ENCODE peak calls at places on chromosomes 6 and 20, in six cellular contexts. One of them, this sample, is unnamed.

GRCh38 chr6:17086469-17086868 is 15.4 kb upstream of the STMND1 start:
- DNase-seq in lower lobe of right lung: no peak
- DNase-seq in stimulated activated CD4-positive, alpha-beta T cell treated with anti-CD3 and anti-CD28 coated beads, TNF-alpha, amount 100 ng/mL, for 4 hours: no peak
- DNase-seq in HFFc6: peak
- DNase-seq in Daoy: peak
- DNase-seq in HFF-Myc: peak
- DNase-seq in this sample: peak

GRCh38 chr6:17021539-17021889 is 80.3 kb upstream of the STMND1 start:
- DNase-seq in lower lobe of right lung: no peak
- DNase-seq in stimulated activated CD4-positive, alpha-beta T cell treated with anti-CD3 and anti-CD28 coated beads, TNF-alpha, amount 100 ng/mL, for 4 hours: no peak
- DNase-seq in HFFc6: no peak
- DNase-seq in Daoy: no peak
- DNase-seq in HFF-Myc: no peak
- DNase-seq in this sample: no peak

GRCh38 chr6:106114492-106114891 is 28.4 kb downstream of the PRDM1 start:
- DNase-seq in lower lobe of right lung: no peak
- DNase-seq in stimulated activated CD4-positive, alpha-beta T cell treated with anti-CD3 and anti-CD28 coated beads, TNF-alpha, amount 100 ng/mL, for 4 hours: no peak
- DNase-seq in HFFc6: no peak
- DNase-seq in Daoy: no peak
- DNase-seq in HFF-Myc: no peak
- DNase-seq in this sample: no peak

GRCh38 chr6:33237731-33238130 is 29.4 kb downstream of the RING1 start:
- DNase-seq in lower lobe of right lung: no peak
- DNase-seq in stimulated activated CD4-positive, alpha-beta T cell treated with anti-CD3 and anti-CD28 coated beads, TNF-alpha, amount 100 ng/mL, for 4 hours: no peak
- DNase-seq in HFFc6: no peak
- DNase-seq in Daoy: no peak
- DNase-seq in HFF-Myc: no peak
- DNase-seq in this sample: no peak

GRCh38 chr6:151807513-151808330 is at the start of gene ESR1:
- DNase-seq in lower lobe of right lung: peak
- DNase-seq in stimulated activated CD4-positive, alpha-beta T cell treated with anti-CD3 and anti-CD28 coated beads, TNF-alpha, amount 100 ng/mL, for 4 hours: no peak
- DNase-seq in HFFc6: no peak
- DNase-seq in Daoy: peak
- DNase-seq in HFF-Myc: no peak
- DNase-seq in this sample: no peak

GRCh38 chr20:61683721-61684120 is 382.0 kb downstream of the TAF4 start:
- DNase-seq in lower lobe of right lung: no peak
- DNase-seq in stimulated activated CD4-positive, alpha-beta T cell treated with anti-CD3 and anti-CD28 coated beads, TNF-alpha, amount 100 ng/mL, for 4 hours: no peak
- DNase-seq in HFFc6: no peak
- DNase-seq in Daoy: no peak
- DNase-seq in HFF-Myc: no peak
- DNase-seq in this sample: no peak

GRCh38 chr6:13462380-13463326 is 24.7 kb downstream of the GFOD1 start:
- DNase-seq in lower lobe of right lung: no peak
- DNase-seq in stimulated activated CD4-positive, alpha-beta T cell treated with anti-CD3 and anti-CD28 coated beads, TNF-alpha, amount 100 ng/mL, for 4 hours: no peak
- DNase-seq in HFFc6: no peak
- DNase-seq in Daoy: peak
- DNase-seq in HFF-Myc: no peak
- DNase-seq in this sample: no peak

GRCh38 chr6:89689732-89690131 is 51.2 kb upstream of the LYRM2 start:
- DNase-seq in lower lobe of right lung: no peak
- DNase-seq in stimulated activated CD4-positive, alpha-beta T cell treated with anti-CD3 and anti-CD28 coated beads, TNF-alpha, amount 100 ng/mL, for 4 hours: no peak
- DNase-seq in HFFc6: no peak
- DNase-seq in Daoy: no peak
- DNase-seq in HFF-Myc: no peak
- DNase-seq in this sample: peak

GRCh38 chr6:156699017-156699421 is 78.2 kb upstream of the ARID1B start:
- DNase-seq in lower lobe of right lung: no peak
- DNase-seq in stimulated activated CD4-positive, alpha-beta T cell treated with anti-CD3 and anti-CD28 coated beads, TNF-alpha, amount 100 ng/mL, for 4 hours: no peak
- DNase-seq in HFFc6: peak
- DNase-seq in Daoy: peak
- DNase-seq in HFF-Myc: peak
- DNase-seq in this sample: no peak

GRCh38 chr6:42971746-42972327 is 7.1 kb downstream of the PEX6 start:
- DNase-seq in lower lobe of right lung: no peak
- DNase-seq in stimulated activated CD4-positive, alpha-beta T cell treated with anti-CD3 and anti-CD28 coated beads, TNF-alpha, amount 100 ng/mL, for 4 hours: no peak
- DNase-seq in HFFc6: no peak
- DNase-seq in Daoy: no peak
- DNase-seq in HFF-Myc: no peak
- DNase-seq in this sample: no peak

GRCh38 chr6:16286151-16286522 is 47.8 kb downstream of the GMPR start:
- DNase-seq in lower lobe of right lung: no peak
- DNase-seq in stimulated activated CD4-positive, alpha-beta T cell treated with anti-CD3 and anti-CD28 coated beads, TNF-alpha, amount 100 ng/mL, for 4 hours: no peak
- DNase-seq in HFFc6: no peak
- DNase-seq in Daoy: peak
- DNase-seq in HFF-Myc: peak
- DNase-seq in this sample: peak

GRCh38 chr20:32521780-32522524 is 63.2 kb downstream of the NOL4L start:
- DNase-seq in lower lobe of right lung: peak
- DNase-seq in stimulated activated CD4-positive, alpha-beta T cell treated with anti-CD3 and anti-CD28 coated beads, TNF-alpha, amount 100 ng/mL, for 4 hours: peak
- DNase-seq in HFFc6: peak
- DNase-seq in Daoy: peak
- DNase-seq in HFF-Myc: peak
- DNase-seq in this sample: no peak

GRCh38 chr6:48068326-48069191 is 42.4 kb downstream of the PTCHD4 start:
- DNase-seq in lower lobe of right lung: no peak
- DNase-seq in stimulated activated CD4-positive, alpha-beta T cell treated with anti-CD3 and anti-CD28 coated beads, TNF-alpha, amount 100 ng/mL, for 4 hours: no peak
- DNase-seq in HFFc6: no peak
- DNase-seq in Daoy: peak
- DNase-seq in HFF-Myc: no peak
- DNase-seq in this sample: no peak

GRCh38 chr6:89989742-89990141 is 95.5 kb downstream of the GJA10 start:
- DNase-seq in lower lobe of right lung: no peak
- DNase-seq in stimulated activated CD4-positive, alpha-beta T cell treated with anti-CD3 and anti-CD28 coated beads, TNF-alpha, amount 100 ng/mL, for 4 hours: no peak
- DNase-seq in HFFc6: peak
- DNase-seq in Daoy: no peak
- DNase-seq in HFF-Myc: no peak
- DNase-seq in this sample: no peak

GRCh38 chr6:25360611-25361010 is 81.4 kb downstream of the CARMIL1 start:
- DNase-seq in lower lobe of right lung: no peak
- DNase-seq in stimulated activated CD4-positive, alpha-beta T cell treated with anti-CD3 and anti-CD28 coated beads, TNF-alpha, amount 100 ng/mL, for 4 hours: no peak
- DNase-seq in HFFc6: peak
- DNase-seq in Daoy: peak
- DNase-seq in HFF-Myc: no peak
- DNase-seq in this sample: no peak

GRCh38 chr6:124870611-124871201 is 91.5 kb upstream of the RNF217 start:
- DNase-seq in lower lobe of right lung: no peak
- DNase-seq in stimulated activated CD4-positive, alpha-beta T cell treated with anti-CD3 and anti-CD28 coated beads, TNF-alpha, amount 100 ng/mL, for 4 hours: no peak
- DNase-seq in HFFc6: peak
- DNase-seq in Daoy: peak
- DNase-seq in HFF-Myc: peak
- DNase-seq in this sample: peak

GRCh38 chr20:9485614-9486325 is 28.6 kb upstream of the LAMP5 start:
- DNase-seq in lower lobe of right lung: no peak
- DNase-seq in stimulated activated CD4-positive, alpha-beta T cell treated with anti-CD3 and anti-CD28 coated beads, TNF-alpha, amount 100 ng/mL, for 4 hours: no peak
- DNase-seq in HFFc6: no peak
- DNase-seq in Daoy: no peak
- DNase-seq in HFF-Myc: peak
- DNase-seq in this sample: no peak

GRCh38 chr6:157759028-157759427 is 64.0 kb upstream of the SNX9 start:
- DNase-seq in lower lobe of right lung: no peak
- DNase-seq in stimulated activated CD4-positive, alpha-beta T cell treated with anti-CD3 and anti-CD28 coated beads, TNF-alpha, amount 100 ng/mL, for 4 hours: no peak
- DNase-seq in HFFc6: no peak
- DNase-seq in Daoy: peak
- DNase-seq in HFF-Myc: no peak
- DNase-seq in this sample: no peak

GRCh38 chr6:148497256-148497655 is 154.6 kb downstream of the SASH1 start:
- DNase-seq in lower lobe of right lung: no peak
- DNase-seq in stimulated activated CD4-positive, alpha-beta T cell treated with anti-CD3 and anti-CD28 coated beads, TNF-alpha, amount 100 ng/mL, for 4 hours: no peak
- DNase-seq in HFFc6: peak
- DNase-seq in Daoy: peak
- DNase-seq in HFF-Myc: no peak
- DNase-seq in this sample: no peak

GRCh38 chr20:61682998-61683681 is 382.5 kb downstream of the TAF4 start:
- DNase-seq in lower lobe of right lung: no peak
- DNase-seq in stimulated activated CD4-positive, alpha-beta T cell treated with anti-CD3 and anti-CD28 coated beads, TNF-alpha, amount 100 ng/mL, for 4 hours: no peak
- DNase-seq in HFFc6: no peak
- DNase-seq in Daoy: no peak
- DNase-seq in HFF-Myc: peak
- DNase-seq in this sample: no peak

GRCh38 chr6:17536586-17536985 is 63.5 kb upstream of the FAM8A1 start:
- DNase-seq in lower lobe of right lung: no peak
- DNase-seq in stimulated activated CD4-positive, alpha-beta T cell treated with anti-CD3 and anti-CD28 coated beads, TNF-alpha, amount 100 ng/mL, for 4 hours: no peak
- DNase-seq in HFFc6: no peak
- DNase-seq in Daoy: no peak
- DNase-seq in HFF-Myc: no peak
- DNase-seq in this sample: no peak

GRCh38 chr20:47150403-47151152 is 205.9 kb downstream of the ZMYND8 start:
- DNase-seq in lower lobe of right lung: peak
- DNase-seq in stimulated activated CD4-positive, alpha-beta T cell treated with anti-CD3 and anti-CD28 coated beads, TNF-alpha, amount 100 ng/mL, for 4 hours: no peak
- DNase-seq in HFFc6: peak
- DNase-seq in Daoy: peak
- DNase-seq in HFF-Myc: peak
- DNase-seq in this sample: no peak

GRCh38 chr6:132937466-132937906 is 123.1 kb downstream of the RPS12 start:
- DNase-seq in lower lobe of right lung: no peak
- DNase-seq in stimulated activated CD4-positive, alpha-beta T cell treated with anti-CD3 and anti-CD28 coated beads, TNF-alpha, amount 100 ng/mL, for 4 hours: no peak
- DNase-seq in HFFc6: peak
- DNase-seq in Daoy: peak
- DNase-seq in HFF-Myc: no peak
- DNase-seq in this sample: peak

GRCh38 chr6:170209354-170210025 is 81.4 kb downstream of the DLL1 start:
- DNase-seq in lower lobe of right lung: no peak
- DNase-seq in stimulated activated CD4-positive, alpha-beta T cell treated with anti-CD3 and anti-CD28 coated beads, TNF-alpha, amount 100 ng/mL, for 4 hours: no peak
- DNase-seq in HFFc6: no peak
- DNase-seq in Daoy: no peak
- DNase-seq in HFF-Myc: no peak
- DNase-seq in this sample: no peak

GRCh38 chr6:142932788-142933362 is 12.1 kb downstream of the HIVEP2 start:
- DNase-seq in lower lobe of right lung: no peak
- DNase-seq in stimulated activated CD4-positive, alpha-beta T cell treated with anti-CD3 and anti-CD28 coated beads, TNF-alpha, amount 100 ng/mL, for 4 hours: no peak
- DNase-seq in HFFc6: no peak
- DNase-seq in Daoy: no peak
- DNase-seq in HFF-Myc: no peak
- DNase-seq in this sample: no peak

GRCh38 chr6:150898390-150899170 is 33.1 kb downstream of the MTHFD1L start:
- DNase-seq in lower lobe of right lung: no peak
- DNase-seq in stimulated activated CD4-positive, alpha-beta T cell treated with anti-CD3 and anti-CD28 coated beads, TNF-alpha, amount 100 ng/mL, for 4 hours: no peak
- DNase-seq in HFFc6: no peak
- DNase-seq in Daoy: no peak
- DNase-seq in HFF-Myc: no peak
- DNase-seq in this sample: no peak

GRCh38 chr20:944774-945410 is 28.8 kb upstream of the ANGPT4 start:
- DNase-seq in lower lobe of right lung: no peak
- DNase-seq in stimulated activated CD4-positive, alpha-beta T cell treated with anti-CD3 and anti-CD28 coated beads, TNF-alpha, amount 100 ng/mL, for 4 hours: no peak
- DNase-seq in HFFc6: no peak
- DNase-seq in Daoy: no peak
- DNase-seq in HFF-Myc: no peak
- DNase-seq in this sample: no peak

GRCh38 chr6:139820191-139820590 is 445.7 kb upstream of the CITED2 start:
- DNase-seq in lower lobe of right lung: no peak
- DNase-seq in stimulated activated CD4-positive, alpha-beta T cell treated with anti-CD3 and anti-CD28 coated beads, TNF-alpha, amount 100 ng/mL, for 4 hours: no peak
- DNase-seq in HFFc6: peak
- DNase-seq in Daoy: peak
- DNase-seq in HFF-Myc: peak
- DNase-seq in this sample: no peak

GRCh38 chr6:142907544-142907943 is 37.4 kb downstream of the HIVEP2 start:
- DNase-seq in lower lobe of right lung: no peak
- DNase-seq in stimulated activated CD4-positive, alpha-beta T cell treated with anti-CD3 and anti-CD28 coated beads, TNF-alpha, amount 100 ng/mL, for 4 hours: no peak
- DNase-seq in HFFc6: no peak
- DNase-seq in Daoy: no peak
- DNase-seq in HFF-Myc: no peak
- DNase-seq in this sample: no peak

GRCh38 chr6:160177220-160177619 is 55.6 kb downstream of the SLC22A1 start:
- DNase-seq in lower lobe of right lung: no peak
- DNase-seq in stimulated activated CD4-positive, alpha-beta T cell treated with anti-CD3 and anti-CD28 coated beads, TNF-alpha, amount 100 ng/mL, for 4 hours: no peak
- DNase-seq in HFFc6: no peak
- DNase-seq in Daoy: no peak
- DNase-seq in HFF-Myc: no peak
- DNase-seq in this sample: no peak

GRCh38 chr20:19995220-19995863 is 21.8 kb upstream of the NAA20 start:
- DNase-seq in lower lobe of right lung: no peak
- DNase-seq in stimulated activated CD4-positive, alpha-beta T cell treated with anti-CD3 and anti-CD28 coated beads, TNF-alpha, amount 100 ng/mL, for 4 hours: no peak
- DNase-seq in HFFc6: peak
- DNase-seq in Daoy: peak
- DNase-seq in HFF-Myc: no peak
- DNase-seq in this sample: no peak

GRCh38 chr6:166282394-166283032 is 25.7 kb downstream of the PRR18 start:
- DNase-seq in lower lobe of right lung: no peak
- DNase-seq in stimulated activated CD4-positive, alpha-beta T cell treated with anti-CD3 and anti-CD28 coated beads, TNF-alpha, amount 100 ng/mL, for 4 hours: no peak
- DNase-seq in HFFc6: no peak
- DNase-seq in Daoy: no peak
- DNase-seq in HFF-Myc: no peak
- DNase-seq in this sample: no peak

GRCh38 chr6:138393871-138394783 is 9.9 kb upstream of the HEBP2 start:
- DNase-seq in lower lobe of right lung: no peak
- DNase-seq in stimulated activated CD4-positive, alpha-beta T cell treated with anti-CD3 and anti-CD28 coated beads, TNF-alpha, amount 100 ng/mL, for 4 hours: no peak
- DNase-seq in HFFc6: no peak
- DNase-seq in Daoy: no peak
- DNase-seq in HFF-Myc: no peak
- DNase-seq in this sample: no peak

GRCh38 chr6:133632206-133632605 is 256.7 kb upstream of the TCF21 start:
- DNase-seq in lower lobe of right lung: no peak
- DNase-seq in stimulated activated CD4-positive, alpha-beta T cell treated with anti-CD3 and anti-CD28 coated beads, TNF-alpha, amount 100 ng/mL, for 4 hours: no peak
- DNase-seq in HFFc6: peak
- DNase-seq in Daoy: peak
- DNase-seq in HFF-Myc: no peak
- DNase-seq in this sample: no peak

GRCh38 chr6:134447883-134448387 is 130.0 kb upstream of the SGK1 start:
- DNase-seq in lower lobe of right lung: no peak
- DNase-seq in stimulated activated CD4-positive, alpha-beta T cell treated with anti-CD3 and anti-CD28 coated beads, TNF-alpha, amount 100 ng/mL, for 4 hours: no peak
- DNase-seq in HFFc6: peak
- DNase-seq in Daoy: no peak
- DNase-seq in HFF-Myc: peak
- DNase-seq in this sample: no peak

GRCh38 chr6:15522026-15522425 is 140.8 kb downstream of the DTNBP1 start:
- DNase-seq in lower lobe of right lung: no peak
- DNase-seq in stimulated activated CD4-positive, alpha-beta T cell treated with anti-CD3 and anti-CD28 coated beads, TNF-alpha, amount 100 ng/mL, for 4 hours: no peak
- DNase-seq in HFFc6: no peak
- DNase-seq in Daoy: no peak
- DNase-seq in HFF-Myc: no peak
- DNase-seq in this sample: no peak

GRCh38 chr6:5116243-5116991 is 31.3 kb downstream of the PPP1R3G start:
- DNase-seq in lower lobe of right lung: no peak
- DNase-seq in stimulated activated CD4-positive, alpha-beta T cell treated with anti-CD3 and anti-CD28 coated beads, TNF-alpha, amount 100 ng/mL, for 4 hours: no peak
- DNase-seq in HFFc6: peak
- DNase-seq in Daoy: no peak
- DNase-seq in HFF-Myc: no peak
- DNase-seq in this sample: no peak

GRCh38 chr6:170067257-170067656 is 223.6 kb downstream of the DLL1 start:
- DNase-seq in lower lobe of right lung: peak
- DNase-seq in stimulated activated CD4-positive, alpha-beta T cell treated with anti-CD3 and anti-CD28 coated beads, TNF-alpha, amount 100 ng/mL, for 4 hours: no peak
- DNase-seq in HFFc6: no peak
- DNase-seq in Daoy: no peak
- DNase-seq in HFF-Myc: no peak
- DNase-seq in this sample: no peak

GRCh38 chr6:82711992-82712788 is 348.6 kb downstream of the TPBG start:
- DNase-seq in lower lobe of right lung: no peak
- DNase-seq in stimulated activated CD4-positive, alpha-beta T cell treated with anti-CD3 and anti-CD28 coated beads, TNF-alpha, amount 100 ng/mL, for 4 hours: no peak
- DNase-seq in HFFc6: peak
- DNase-seq in Daoy: no peak
- DNase-seq in HFF-Myc: no peak
- DNase-seq in this sample: no peak